ENCODE peak calls at places on chromosomes 13 and 19, in ten cellular contexts. T is activated CD8-positive, alpha-beta memory T cell treated with anti-CD3 and anti-CD28 coated beads for 24 hours; D is HTR-8/SVneo; I is nucleus accumbens; F is activated naive CD4-positive, alpha-beta T cell; N is stimulated activated CD8-positive, alpha-beta memory T cell treated with anti-CD3 and anti-CD28 coated beads, Interleukin-12 subunit alpha, Interleukin-12 subunit beta, amount 100 ng/mL, for 1 hour; Z is stimulated activated CD4-positive, alpha-beta T cell treated with anti-CD3 and anti-CD28 coated beads, Interleukin-15, amount 100 ng/mL, for 1 hour; M is activated CD4-positive, alpha-beta T cell treated with anti-CD3 and anti-CD28 coated beads, Interleukin-2, amount 10 ng/mL, durations not matched to agents 7 days and 5 days; E is skeletal muscle cell; V is AG10803. Q is an unnamed sample.
A peak's percentile ranks its signal among the peaks of the same experiment; 100 is the strongest.

GRCh38 chr13:96492758-96493157 is 402.9 kb downstream of the HS6ST3 start:
- DNase-seq in T (no peak), D (no peak), I (peak; percentile 0), F (no peak), N (no peak), Z (no peak), M (no peak), E (no peak), V (no peak), Q (no peak)

GRCh38 chr19:17114414-17114831 is 38.8 kb downstream of the MYO9B start:
- DNase-seq in T (no peak), D (no peak), I (no peak), F (no peak), N (no peak), Z (no peak), M (no peak), E (no peak), V (no peak), Q (no peak)

GRCh38 chr19:43527860-43528622 is 1.0 kb upstream of the ETHE1 start:
- DNase-seq in T (no peak), D (no peak), I (no peak), F (no peak), N (no peak), Z (no peak), M (no peak), E (no peak), V (peak; percentile 32), Q (no peak)

GRCh38 chr19:5594521-5594950 is 26.8 kb upstream of the TINCR start:
- DNase-seq in T (no peak), D (no peak), I (no peak), F (no peak), N (no peak), Z (no peak), M (no peak), E (no peak), V (no peak), Q (no peak)

GRCh38 chr19:40627486-40628279 is 26.5 kb downstream of the LTBP4 start:
- DNase-seq in T (no peak), D (no peak), I (no peak), F (no peak), N (no peak), Z (no peak), M (no peak), E (no peak), V (no peak), Q (no peak)

GRCh38 chr13:41917641-41918040 is 43.3 kb downstream of the VWA8 start:
- DNase-seq in T (no peak), D (no peak), I (no peak), F (no peak), N (no peak), Z (no peak), M (peak; percentile 23), E (peak; percentile 79), V (peak; percentile 86), Q (no peak)

GRCh38 chr19:14443632-14444216 is 10.6 kb downstream of the PKN1 start:
- DNase-seq in T (no peak), D (no peak), I (no peak), F (no peak), N (no peak), Z (no peak), M (no peak), E (no peak), V (no peak), Q (no peak)

GRCh38 chr13:109785892-109786450 is 412 bp downstream of the IRS2 start:
- DNase-seq in T (no peak), D (no peak), I (no peak), F (no peak), N (no peak), Z (no peak), M (no peak), E (no peak), V (no peak), Q (no peak)

GRCh38 chr13:30905932-30906383 is at the start of gene MEDAG:
- DNase-seq in T (no peak), D (no peak), I (no peak), F (no peak), N (no peak), Z (no peak), M (no peak), E (peak; percentile 90), V (peak; percentile 66), Q (no peak)

GRCh38 chr13:40306817-40307216 is 359.6 kb downstream of the FOXO1 start:
- DNase-seq in T (no peak), D (no peak), I (no peak), F (no peak), N (no peak), Z (no peak), M (no peak), E (no peak), V (no peak), Q (no peak)

GRCh38 chr19:51702103-51702753 is 9.1 kb downstream of the SPACA6 start:
- DNase-seq in T (peak; percentile 75), D (no peak), I (peak; percentile 43), F (no peak), N (no peak), Z (peak; percentile 42), M (peak; percentile 27), E (no peak), V (peak; percentile 74), Q (no peak)

GRCh38 chr13:98416408-98416807 is 160.5 kb downstream of the STK24 start:
- DNase-seq in T (peak; percentile 5), D (no peak), I (no peak), F (no peak), N (no peak), Z (no peak), M (no peak), E (no peak), V (no peak), Q (no peak)

GRCh38 chr19:33413426-33413725 is 39.9 kb downstream of the CEBPG start:
- DNase-seq in T (no peak), D (no peak), I (no peak), F (no peak), N (no peak), Z (no peak), M (no peak), E (no peak), V (no peak), Q (no peak)

GRCh38 chr19:46639356-46640061 is 3.5 kb upstream of the GNG8 start:
- DNase-seq in T (peak; percentile 68), D (peak; percentile 55), I (peak; percentile 31), F (no peak), N (no peak), Z (no peak), M (peak; percentile 35), E (no peak), V (peak; percentile 87), Q (no peak)

GRCh38 chr13:77749481-77749880 is 52.0 kb downstream of the SLAIN1 start:
- DNase-seq in T (no peak), D (no peak), I (no peak), F (no peak), N (no peak), Z (no peak), M (no peak), E (no peak), V (no peak), Q (no peak)

GRCh38 chr19:2275588-2276428 is 6.2 kb downstream of the PEAK3 start:
- DNase-seq in T (no peak), D (no peak), I (no peak), F (no peak), N (no peak), Z (no peak), M (no peak), E (no peak), V (no peak), Q (no peak)

GRCh38 chr13:37192986-37193385 is 87.5 kb upstream of the CSNK1A1L start:
- DNase-seq in T (no peak), D (no peak), I (no peak), F (no peak), N (no peak), Z (no peak), M (no peak), E (no peak), V (peak; percentile 41), Q (no peak)

GRCh38 chr19:2507109-2507508 is 31.2 kb downstream of the GADD45B start:
- DNase-seq in T (no peak), D (no peak), I (no peak), F (no peak), N (no peak), Z (no peak), M (peak; percentile 63), E (peak; percentile 53), V (peak; percentile 58), Q (no peak)

GRCh38 chr13:30830638-30830965 is 75.5 kb upstream of the MEDAG start:
- DNase-seq in T (no peak), D (no peak), I (no peak), F (no peak), N (no peak), Z (no peak), M (no peak), E (no peak), V (no peak), Q (no peak)

GRCh38 chr19:41427647-41428480 is 690 bp upstream of the B3GNT8 start:
- DNase-seq in T (peak; percentile 73), D (no peak), I (no peak), F (no peak), N (peak; percentile 25), Z (no peak), M (peak; percentile 40), E (no peak), V (peak; percentile 15), Q (no peak)

Q was measured in NCI-H1048.